ENCODE peak calls at places on chromosomes 4 and X, in seven cellular contexts. P is neural progenitor cell, Z is fibroblast of mammary gland, I is IMR-90, A is AG04449, Y is AG10803, O is progenitor cell of endocrine pancreas. N is an unnamed sample.

GRCh38 chr4:158778712-158779111 is 9.9 kb downstream of the FNIP2 start:
- DNase-seq in P (no peak), Z (no peak), I (no peak), A (no peak), Y (no peak), O (no peak), N (no peak)

GRCh38 chr4:25484243-25484721 is 107.2 kb downstream of the ANAPC4 start:
- DNase-seq in P (no peak), Z (no peak), I (no peak), A (no peak), Y (peak), O (no peak), N (no peak)

GRCh38 chrX:9859711-9860555 is 73.7 kb downstream of the SHROOM2 start:
- DNase-seq in P (no peak), Z (peak), I (peak), A (peak), Y (peak), O (no peak), N (no peak)

GRCh38 chrX:65859299-65859698 is 180.6 kb downstream of the VSIG4 start:
- DNase-seq in P (no peak), Z (no peak), I (no peak), A (no peak), Y (no peak), O (no peak), N (no peak)

GRCh38 chr4:147779449-147779848 is 47.6 kb downstream of the ARHGAP10 start:
- DNase-seq in P (no peak), Z (no peak), I (no peak), A (no peak), Y (no peak), O (no peak), N (no peak)

GRCh38 chr4:80079255-80079923 is 6.4 kb upstream of the ANTXR2 start:
- DNase-seq in P (no peak), Z (no peak), I (no peak), A (no peak), Y (no peak), O (no peak), N (no peak)

GRCh38 chr4:9927317-9928007 is 93.8 kb downstream of the SLC2A9 start:
- DNase-seq in P (no peak), Z (no peak), I (no peak), A (no peak), Y (no peak), O (no peak), N (no peak)

GRCh38 chr4:94827481-94828110 is 69.8 kb downstream of the BMPR1B start:
- DNase-seq in P (no peak), Z (peak), I (peak), A (peak), Y (peak), O (no peak), N (no peak)

GRCh38 chr4:54941994-54942552 is 183.3 kb downstream of the KDR start:
- DNase-seq in P (peak), Z (no peak), I (no peak), A (no peak), Y (peak), O (no peak), N (peak)

GRCh38 chr4:166165829-166166420 is 292.9 kb downstream of the TLL1 start:
- DNase-seq in P (peak), Z (peak), I (peak), A (no peak), Y (peak), O (peak), N (no peak)

GRCh38 chrX:120334603-120335002 is 23.3 kb upstream of the TMEM255A start:
- DNase-seq in P (no peak), Z (no peak), I (no peak), A (no peak), Y (no peak), O (no peak), N (no peak)

GRCh38 chr4:15457401-15458201 is 12.1 kb upstream of the CC2D2A start:
- DNase-seq in P (peak), Z (peak), I (peak), A (no peak), Y (peak), O (no peak), N (no peak)

GRCh38 chr4:107034982-107035710 is 967 bp downstream of the DKK2 start:
- DNase-seq in P (peak), Z (peak), I (peak), A (no peak), Y (peak), O (peak), N (no peak)

GRCh38 chr4:7003176-7003878 is 39.8 kb upstream of the TADA2B start:
- DNase-seq in P (no peak), Z (no peak), I (no peak), A (no peak), Y (no peak), O (no peak), N (no peak)

GRCh38 chrX:115259238-115259875 is 25.5 kb upstream of the LRCH2 start:
- DNase-seq in P (no peak), Z (no peak), I (no peak), A (peak), Y (peak), O (no peak), N (no peak)

GRCh38 chr4:173917255-173917960 is 366.1 kb downstream of the FBXO8 start:
- DNase-seq in P (no peak), Z (peak), I (peak), A (no peak), Y (peak), O (no peak), N (no peak)

GRCh38 chr4:137253949-137254348 is 278.3 kb downstream of the PCDH18 start:
- DNase-seq in P (no peak), Z (peak), I (peak), A (peak), Y (peak), O (no peak), N (no peak)

GRCh38 chr4:184387351-184387750 is 87.0 kb downstream of the IRF2 start:
- DNase-seq in P (no peak), Z (no peak), I (no peak), A (no peak), Y (no peak), O (no peak), N (no peak)
- TF ChIP-seq CTCF in P (no peak), Z (no peak), I (no peak), A (no peak), Y (no peak), O (no peak), N (no peak)

GRCh38 chr4:152896819-152897218 is 39.3 kb upstream of the FHDC1 start:
- DNase-seq in P (no peak), Z (peak), I (peak), A (peak), Y (peak), O (no peak), N (no peak)

GRCh38 chr4:152892985-152893384 is 43.1 kb upstream of the FHDC1 start:
- DNase-seq in P (no peak), Z (no peak), I (no peak), A (no peak), Y (no peak), O (no peak), N (no peak)

GRCh38 chr4:152900395-152900794 is 35.7 kb upstream of the FHDC1 start:
- DNase-seq in P (no peak), Z (no peak), I (no peak), A (no peak), Y (no peak), O (no peak), N (no peak)

DNA sequence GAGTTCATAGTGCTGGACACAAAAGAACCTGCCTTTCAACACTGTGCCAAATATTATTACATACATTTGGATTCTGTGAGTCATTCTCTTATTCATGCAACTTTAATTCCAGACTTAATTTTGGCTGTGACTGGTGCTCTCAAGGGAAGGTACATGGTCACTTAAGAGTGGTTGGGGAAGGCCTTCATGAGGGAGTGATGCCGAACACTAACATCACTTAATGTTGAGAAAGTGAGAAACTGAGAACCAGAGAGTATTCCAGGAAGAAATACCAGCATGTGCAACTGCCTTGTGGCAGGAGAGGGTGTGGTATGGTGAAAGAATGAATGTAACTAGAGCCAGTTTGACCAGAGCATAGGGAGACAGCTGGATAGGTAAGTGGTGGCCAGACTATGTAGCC is 41.5 kb upstream of the FHDC1 start:
- DNase-seq in P (no peak), Z (peak), I (peak), A (peak), Y (peak), O (no peak), N (no peak)
- TF ChIP-seq CTCF in P (no peak), Z (no peak), I (no peak), A (no peak), Y (no peak), O (no peak), N (no peak)

DNA sequence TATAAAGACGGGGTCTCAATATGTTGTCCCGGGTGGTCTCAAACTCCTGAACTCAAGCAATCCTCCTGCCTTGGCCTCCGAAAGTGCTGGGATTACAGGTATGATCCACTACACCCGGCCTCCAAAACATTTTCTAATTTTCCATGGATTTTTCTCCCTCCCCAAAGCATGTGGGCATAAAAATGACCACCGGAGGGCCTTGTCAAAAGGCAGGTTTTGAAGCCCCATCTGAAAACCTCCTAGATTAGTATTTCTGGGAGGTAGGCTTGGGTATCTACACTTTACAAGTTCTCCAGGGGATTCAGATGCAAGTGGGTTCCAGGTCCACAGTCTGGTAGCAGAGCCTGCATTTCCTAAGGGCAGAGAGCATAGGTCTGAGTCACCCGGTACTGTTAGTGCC is 1.4 kb upstream of the GPR173 start:
- DNase-seq in P (no peak), Z (peak), I (peak), A (no peak), Y (no peak), O (no peak), N (no peak)
- TF ChIP-seq CTCF in P (peak), Z (peak), I (peak), A (peak), Y (peak), O (peak), N (no peak)

GRCh38 chr4:17447675-17448298 is 64.1 kb downstream of the QDPR start:
- DNase-seq in P (peak), Z (peak), I (peak), A (no peak), Y (peak), O (peak), N (no peak)
- TF ChIP-seq CTCF in P (peak), Z (peak), I (peak), A (peak), Y (peak), O (peak), N (peak)